ENCODE peak calls at places on chromosomes 6 and 20, in six cellular contexts. One of them, this sample, is unnamed.

GRCh38 chr6:82775361-82775760 is 290.3 kb downstream of the UBE3D start:
- DNase-seq in HuH-7: no peak
- DNase-seq in ACHN: no peak
- DNase-seq in iPS-NIHi11: no peak
- DNase-seq in skeletal muscle cell: no peak
- DNase-seq in activated CD4-positive, alpha-beta T cell treated with anti-CD3 and anti-CD28 coated beads, Interleukin-2, amount 50 U/mL, for 48 hours: no peak
- DNase-seq in this sample: no peak

GRCh38 chr6:133447924-133448323 is 206.8 kb downstream of the EYA4 start:
- DNase-seq in skeletal muscle cell: peak
- DNase-seq in ACHN: no peak
- DNase-seq in HuH-7: peak
- DNase-seq in activated CD4-positive, alpha-beta T cell treated with anti-CD3 and anti-CD28 coated beads, Interleukin-2, amount 50 U/mL, for 48 hours: no peak
- DNase-seq in iPS-NIHi11: no peak
- DNase-seq in this sample: no peak

GRCh38 chr6:85579581-85579980 is 14.1 kb downstream of the SNX14 start:
- DNase-seq in activated CD4-positive, alpha-beta T cell treated with anti-CD3 and anti-CD28 coated beads, Interleukin-2, amount 50 U/mL, for 48 hours: no peak
- DNase-seq in ACHN: no peak
- DNase-seq in HuH-7: no peak
- DNase-seq in skeletal muscle cell: no peak
- DNase-seq in iPS-NIHi11: no peak
- DNase-seq in this sample: no peak

GRCh38 chr6:95431637-95432228 is 145.6 kb upstream of the MANEA start:
- DNase-seq in skeletal muscle cell: no peak
- DNase-seq in iPS-NIHi11: peak
- DNase-seq in HuH-7: no peak
- DNase-seq in activated CD4-positive, alpha-beta T cell treated with anti-CD3 and anti-CD28 coated beads, Interleukin-2, amount 50 U/mL, for 48 hours: peak
- DNase-seq in ACHN: peak
- DNase-seq in this sample: no peak

GRCh38 chr20:50192364-50193168 is 1.9 kb downstream of the CEBPB start:
- DNase-seq in HuH-7: peak
- DNase-seq in skeletal muscle cell: peak
- DNase-seq in ACHN: peak
- DNase-seq in activated CD4-positive, alpha-beta T cell treated with anti-CD3 and anti-CD28 coated beads, Interleukin-2, amount 50 U/mL, for 48 hours: peak
- DNase-seq in iPS-NIHi11: peak
- DNase-seq in this sample: no peak

GRCh38 chr6:16333580-16333979 is 95.2 kb downstream of the GMPR start:
- DNase-seq in ACHN: peak
- DNase-seq in skeletal muscle cell: no peak
- DNase-seq in iPS-NIHi11: no peak
- DNase-seq in activated CD4-positive, alpha-beta T cell treated with anti-CD3 and anti-CD28 coated beads, Interleukin-2, amount 50 U/mL, for 48 hours: no peak
- DNase-seq in HuH-7: no peak
- DNase-seq in this sample: no peak

GRCh38 chr6:15754706-15755079 is 91.9 kb upstream of the DTNBP1 start:
- DNase-seq in HuH-7: no peak
- DNase-seq in ACHN: no peak
- DNase-seq in iPS-NIHi11: no peak
- DNase-seq in skeletal muscle cell: no peak
- DNase-seq in activated CD4-positive, alpha-beta T cell treated with anti-CD3 and anti-CD28 coated beads, Interleukin-2, amount 50 U/mL, for 48 hours: no peak
- DNase-seq in this sample: no peak

GRCh38 chr20:45052698-45053440 is 48.1 kb downstream of the KCNS1 start:
- DNase-seq in ACHN: no peak
- DNase-seq in iPS-NIHi11: no peak
- DNase-seq in activated CD4-positive, alpha-beta T cell treated with anti-CD3 and anti-CD28 coated beads, Interleukin-2, amount 50 U/mL, for 48 hours: no peak
- DNase-seq in HuH-7: no peak
- DNase-seq in skeletal muscle cell: no peak
- DNase-seq in this sample: no peak

GRCh38 chr6:101607286-101607685 is 213.8 kb downstream of the GRIK2 start:
- DNase-seq in activated CD4-positive, alpha-beta T cell treated with anti-CD3 and anti-CD28 coated beads, Interleukin-2, amount 50 U/mL, for 48 hours: no peak
- DNase-seq in iPS-NIHi11: no peak
- DNase-seq in ACHN: no peak
- DNase-seq in skeletal muscle cell: no peak
- DNase-seq in HuH-7: no peak
- DNase-seq in this sample: no peak

GRCh38 chr20:2708665-2709064 is 16.1 kb downstream of the EBF4 start:
- DNase-seq in skeletal muscle cell: no peak
- DNase-seq in HuH-7: no peak
- DNase-seq in activated CD4-positive, alpha-beta T cell treated with anti-CD3 and anti-CD28 coated beads, Interleukin-2, amount 50 U/mL, for 48 hours: no peak
- DNase-seq in ACHN: no peak
- DNase-seq in iPS-NIHi11: no peak
- DNase-seq in this sample: no peak

GRCh38 chr6:112443118-112443641 is 96.0 kb downstream of the RFPL4B start:
- DNase-seq in iPS-NIHi11: peak
- DNase-seq in ACHN: no peak
- DNase-seq in skeletal muscle cell: no peak
- DNase-seq in HuH-7: no peak
- DNase-seq in activated CD4-positive, alpha-beta T cell treated with anti-CD3 and anti-CD28 coated beads, Interleukin-2, amount 50 U/mL, for 48 hours: no peak
- DNase-seq in this sample: no peak

GRCh38 chr20:23445596-23446217 is 6.2 kb downstream of the CSTL1 start:
- DNase-seq in skeletal muscle cell: peak
- DNase-seq in HuH-7: no peak
- DNase-seq in activated CD4-positive, alpha-beta T cell treated with anti-CD3 and anti-CD28 coated beads, Interleukin-2, amount 50 U/mL, for 48 hours: no peak
- DNase-seq in ACHN: peak
- DNase-seq in iPS-NIHi11: no peak
- DNase-seq in this sample: no peak

GRCh38 chr20:12673352-12673751 is 335.4 kb upstream of the SPTLC3 start:
- DNase-seq in activated CD4-positive, alpha-beta T cell treated with anti-CD3 and anti-CD28 coated beads, Interleukin-2, amount 50 U/mL, for 48 hours: no peak
- DNase-seq in ACHN: no peak
- DNase-seq in iPS-NIHi11: no peak
- DNase-seq in skeletal muscle cell: no peak
- DNase-seq in HuH-7: no peak
- DNase-seq in this sample: no peak

GRCh38 chr20:48765359-48765758 is 62.4 kb downstream of the PREX1 start:
- DNase-seq in iPS-NIHi11: no peak
- DNase-seq in ACHN: no peak
- DNase-seq in activated CD4-positive, alpha-beta T cell treated with anti-CD3 and anti-CD28 coated beads, Interleukin-2, amount 50 U/mL, for 48 hours: no peak
- DNase-seq in skeletal muscle cell: no peak
- DNase-seq in HuH-7: no peak
- DNase-seq in this sample: no peak